ENCODE peak calls at places on chromosomes 7 and 10, in seven cellular contexts. I is fibroblast of lung, K is AG09309, N is mammary epithelial cell, W is GM23338, D is fibroblast of pulmonary artery, B is GM12864. G is an unnamed sample.

GRCh38 chr10:77556990-77557601 is 80.5 kb downstream of the KCNMA1 start:
- DNase-seq in D (no peak), K (no peak), N (no peak), W (no peak), B (no peak), I (no peak), G (no peak)

GRCh38 chr7:142196066-142196840 is 61.6 kb downstream of the PRSS58 start:
- DNase-seq in I (peak; percentile 90), W (no peak), K (no peak), N (peak; percentile 66), B (no peak), D (no peak), G (peak; percentile 81)

GRCh38 chr10:117075064-117075463 is 63.0 kb downstream of the VAX1 start:
- DNase-seq in W (no peak), D (peak; percentile 4), B (no peak), K (no peak), N (peak; percentile 52), I (peak; percentile 12), G (peak; percentile 54)

GRCh38 chr10:124087672-124088634 is 5.4 kb downstream of the CHST15 start:
- DNase-seq in W (no peak), B (no peak), D (no peak), K (no peak), I (peak; percentile 76), N (no peak), G (peak; percentile 77)

GRCh38 chr7:95609277-95609971 is 13.1 kb upstream of the PDK4 start:
- DNase-seq in N (no peak), B (no peak), K (no peak), D (peak; percentile 80), W (no peak), I (peak; percentile 27), G (no peak)

GRCh38 chr10:101053516-101053915 is 8.3 kb upstream of the KAZALD1 start:
- DNase-seq in W (no peak), B (no peak), I (peak; percentile 49), K (no peak), N (no peak), D (no peak), G (peak; percentile 13)

GRCh38 chr7:19405546-19405945 is 260.3 kb upstream of the FERD3L start:
- DNase-seq in D (peak; percentile 82), N (peak; percentile 6), W (no peak), B (no peak), K (peak; percentile 39), I (peak; percentile 83), G (peak; percentile 53)

GRCh38 chr10:48470893-48471805 is 133.7 kb downstream of the ARHGAP22 start:
- DNase-seq in N (peak; percentile 95), B (no peak), W (no peak), K (peak; percentile 3), I (peak; percentile 63), D (no peak), G (peak; percentile 97)

GRCh38 chr10:81116201-81116600 is 578.5 kb downstream of the SH2D4B start:
- DNase-seq in B (no peak), D (no peak), W (no peak), N (peak; percentile 2), I (no peak), K (no peak), G (peak; percentile 36)

GRCh38 chr10:111872591-111872990 is 311.0 kb downstream of the GPAM start:
- DNase-seq in W (no peak), I (no peak), D (no peak), N (peak; percentile 17), B (no peak), K (no peak), G (peak; percentile 23)

GRCh38 chr10:79465341-79465740 is 19.9 kb upstream of the ZCCHC24 start:
- DNase-seq in K (no peak), I (no peak), W (no peak), N (no peak), B (no peak), D (no peak), G (no peak)

GRCh38 chr10:79471776-79472175 is 26.4 kb upstream of the ZCCHC24 start:
- DNase-seq in N (no peak), K (no peak), D (no peak), I (no peak), W (no peak), B (no peak), G (no peak)

GRCh38 chr10:79468841-79469585 is 23.6 kb upstream of the ZCCHC24 start:
- DNase-seq in B (no peak), W (no peak), D (no peak), I (no peak), N (no peak), K (no peak), G (no peak)

GRCh38 chr10:79470096-79470495 is 24.7 kb upstream of the ZCCHC24 start:
- DNase-seq in D (no peak), K (no peak), N (no peak), W (no peak), B (no peak), I (no peak), G (no peak)

GRCh38 chr10:79468015-79468560 is 22.7 kb upstream of the ZCCHC24 start:
- DNase-seq in W (no peak), K (no peak), I (no peak), B (no peak), N (no peak), D (no peak), G (no peak)
- TF ChIP-seq CTCF in W (no peak), K (no peak), I (no peak), B (no peak), N (no peak), D (no peak), G (no peak)

GRCh38 chr10:10798021-10798420 is 219.7 kb upstream of the CELF2 start:
- DNase-seq in D (peak; percentile 44), W (no peak), N (no peak), I (no peak), K (no peak), B (no peak), G (no peak)
- H3K4me3 ChIP-seq in D (no peak overlapping the region), W (peak overlapping the region; percentile 25), N (no peak overlapping the region), I (no peak overlapping the region), K (no peak overlapping the region), B (no peak overlapping the region), G (no peak overlapping the region)

DNA sequence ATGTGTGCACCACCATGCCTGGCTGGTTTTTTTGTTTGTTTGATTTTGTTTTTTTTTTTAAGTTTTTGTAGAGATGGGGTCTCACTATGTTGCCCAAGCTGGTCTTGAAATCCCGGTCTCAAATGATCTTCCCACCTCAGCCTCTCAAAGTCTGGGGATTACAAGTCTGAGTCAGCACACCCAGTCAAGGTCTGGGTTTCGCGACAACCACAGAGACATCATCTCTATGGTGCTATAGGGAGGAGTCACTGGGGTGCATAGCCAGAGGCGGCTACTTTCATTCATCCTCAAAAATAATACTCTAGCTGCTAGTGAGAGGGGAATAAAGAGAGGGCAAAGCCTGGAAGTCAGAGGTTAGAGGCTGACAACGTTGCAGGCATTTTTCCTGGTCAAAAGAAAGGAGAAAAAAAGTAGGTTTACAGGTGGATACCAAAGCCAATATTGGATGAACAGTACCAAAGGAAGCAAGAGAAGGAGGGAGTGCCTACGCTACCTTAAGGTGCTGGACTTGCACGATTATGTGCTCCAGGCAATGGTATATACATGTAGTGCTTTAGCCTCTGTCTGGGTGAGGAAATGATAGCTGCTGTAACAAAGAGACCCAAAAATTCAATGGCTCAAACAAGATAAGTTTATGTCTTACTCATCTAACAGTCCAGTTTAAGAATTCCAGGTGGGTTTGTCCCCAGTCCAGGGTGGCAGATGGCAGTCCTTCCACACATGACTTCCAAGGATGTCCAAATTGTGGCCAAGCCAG is 178.3 kb downstream of the SKIDA1 start:
- DNase-seq in I (no peak), B (no peak), D (no peak), N (no peak), K (no peak), W (no peak), G (no peak)
- TF ChIP-seq CTCF in I (no peak), B (no peak), D (no peak), N (no peak), K (no peak), W (no peak), G (no peak)

DNA sequence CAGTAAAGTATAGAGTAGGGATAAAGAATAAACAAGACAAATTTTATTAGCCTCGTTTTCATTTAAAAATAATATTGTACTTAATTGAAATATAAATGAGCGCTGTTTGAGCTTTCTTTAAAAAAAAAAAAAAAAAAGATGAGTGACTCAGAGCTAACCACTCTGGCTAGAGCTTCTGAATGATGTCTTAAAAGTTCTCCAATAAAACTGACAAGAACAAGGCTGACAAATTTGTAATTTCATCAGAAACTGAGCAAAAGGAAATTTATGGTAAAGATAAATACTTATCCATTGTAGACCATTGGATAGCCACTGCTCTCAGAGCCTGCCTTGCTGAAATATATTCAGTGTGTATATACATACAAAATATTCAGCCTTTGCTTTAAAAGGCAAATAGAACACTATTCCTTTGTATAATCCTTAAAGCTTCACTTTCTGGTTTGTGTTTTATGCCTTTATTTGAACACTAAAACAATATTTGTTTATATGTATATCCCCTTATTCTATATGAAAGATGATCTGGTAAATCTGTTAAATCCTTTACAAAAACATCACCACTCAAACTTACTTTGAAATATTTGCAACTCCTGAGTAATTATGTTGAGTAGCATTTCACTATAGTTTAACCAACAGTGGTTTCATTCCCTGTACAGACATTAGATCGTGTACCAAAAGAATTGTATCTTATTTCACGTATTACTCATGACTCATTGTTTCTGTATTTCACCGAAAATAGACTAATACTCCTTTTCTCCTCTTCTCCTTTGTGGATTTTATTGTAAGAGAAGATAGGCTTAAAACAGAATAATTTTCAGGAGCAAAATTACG is 91.0 kb upstream of the OIT3 start:
- DNase-seq in K (no peak), N (peak; percentile 33), I (peak; percentile 77), B (no peak), W (no peak), D (peak; percentile 69), G (peak; percentile 35)
- H3K4me3 ChIP-seq in K (no peak overlapping the region), N (no peak overlapping the region), I (peak overlapping the region; percentile 41), B (no peak overlapping the region), W (no peak overlapping the region), D (peak overlapping the region; percentile 51), G (no peak overlapping the region)

GRCh38 chr7:132683967-132684690 is 107.9 kb upstream of the PLXNA4 start:
- DNase-seq in I (no peak), B (no peak), N (no peak), K (no peak), D (no peak), W (no peak), G (no peak)
- TF ChIP-seq CTCF in I (no peak), B (no peak), N (no peak), K (no peak), D (no peak), W (peak; percentile 36), G (no peak)

GRCh38 chr10:68957654-68958053 is 1.7 kb downstream of the DDX21 start:
- DNase-seq in N (no peak), B (no peak), D (peak; percentile 28), W (no peak), I (no peak), K (no peak), G (no peak)
- H3K4me3 ChIP-seq in N (peak overlapping the region; percentile 82), B (peak overlapping the region; percentile 69), D (peak overlapping the region; percentile 99), W (peak overlapping the region; percentile 72), I (peak overlapping the region; percentile 99), K (peak overlapping the region; percentile 98), G (peak overlapping the region; percentile 97)

DNA sequence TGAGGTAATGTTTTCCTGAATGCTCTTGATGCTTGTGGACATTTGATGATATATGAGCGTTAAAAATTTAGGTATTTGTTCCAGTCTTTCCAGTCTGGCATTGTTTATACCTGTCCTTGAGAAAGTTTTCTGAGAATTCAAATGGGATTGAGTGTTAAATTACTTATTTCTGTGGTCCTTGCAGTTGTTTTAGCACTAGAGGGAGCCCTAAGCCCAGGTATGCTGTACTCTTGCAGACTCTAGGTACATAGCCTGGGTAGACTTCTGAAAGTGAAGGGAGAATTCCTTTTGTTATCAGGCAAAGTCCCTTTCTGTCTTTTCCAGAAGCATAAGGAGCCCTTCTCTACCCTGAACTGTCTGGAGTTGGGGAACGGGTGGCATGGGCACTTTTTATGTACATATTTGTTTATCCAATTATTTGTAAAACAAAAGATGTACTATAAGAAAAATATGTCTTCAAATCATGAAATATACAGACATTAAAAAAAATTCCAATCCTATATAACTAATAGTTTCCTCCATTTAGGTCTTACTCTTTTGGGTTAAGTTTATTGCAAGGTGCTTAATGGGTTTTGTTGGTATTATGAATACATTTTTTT is 262.1 kb downstream of the ATRNL1 start:
- DNase-seq in D (peak; percentile 75), W (peak; percentile 92), I (peak; percentile 63), K (peak; percentile 3), B (peak; percentile 39), N (peak; percentile 50), G (peak; percentile 81)
- TF ChIP-seq CTCF in D (peak; percentile 79), W (peak; percentile 94), I (peak; percentile 59), K (peak; percentile 59), B (peak; percentile 69), N (peak; percentile 70), G (peak; percentile 82)

G was measured in epithelial cell of esophagus.